ENCODE peak calls at places on chromosomes 12 and 14, in eight cellular contexts. One of them, this sample, is unnamed.

GRCh38 chr12:62784576-62784975 is 150.4 kb downstream of the PPM1H start:
- DNase-seq in neural progenitor cell: no peak
- DNase-seq in LoVo: no peak
- DNase-seq in AG09319: no peak
- DNase-seq in stimulated activated CD4-positive, alpha-beta T cell treated with anti-CD3 and anti-CD28 coated beads, Interleukin-2, amount 100 ng/mL, for 24 hours: no peak
- DNase-seq in MCF 10A: no peak
- DNase-seq in T follicular helper cell: no peak
- DNase-seq in BJ: no peak
- DNase-seq in this sample: peak

GRCh38 chr12:99352269-99352668 is 295.3 kb upstream of the GARIN6 start:
- DNase-seq in stimulated activated CD4-positive, alpha-beta T cell treated with anti-CD3 and anti-CD28 coated beads, Interleukin-2, amount 100 ng/mL, for 24 hours: no peak
- DNase-seq in T follicular helper cell: no peak
- DNase-seq in AG09319: no peak
- DNase-seq in MCF 10A: no peak
- DNase-seq in neural progenitor cell: no peak
- DNase-seq in BJ: no peak
- DNase-seq in LoVo: no peak
- DNase-seq in this sample: no peak

GRCh38 chr12:51874013-51874412 is 13.9 kb upstream of the ANKRD33 start:
- DNase-seq in LoVo: no peak
- DNase-seq in neural progenitor cell: peak
- DNase-seq in stimulated activated CD4-positive, alpha-beta T cell treated with anti-CD3 and anti-CD28 coated beads, Interleukin-2, amount 100 ng/mL, for 24 hours: no peak
- DNase-seq in BJ: no peak
- DNase-seq in AG09319: no peak
- DNase-seq in MCF 10A: no peak
- DNase-seq in T follicular helper cell: no peak
- DNase-seq in this sample: no peak

GRCh38 chr12:56658921-56659320 is 13.1 kb upstream of the ATP5F1B start:
- DNase-seq in BJ: no peak
- DNase-seq in MCF 10A: no peak
- DNase-seq in AG09319: no peak
- DNase-seq in stimulated activated CD4-positive, alpha-beta T cell treated with anti-CD3 and anti-CD28 coated beads, Interleukin-2, amount 100 ng/mL, for 24 hours: no peak
- DNase-seq in T follicular helper cell: no peak
- DNase-seq in LoVo: no peak
- DNase-seq in neural progenitor cell: no peak
- DNase-seq in this sample: no peak

GRCh38 chr14:69932391-69932790 is 53.2 kb downstream of the SMOC1 start:
- DNase-seq in neural progenitor cell: peak
- DNase-seq in stimulated activated CD4-positive, alpha-beta T cell treated with anti-CD3 and anti-CD28 coated beads, Interleukin-2, amount 100 ng/mL, for 24 hours: no peak
- DNase-seq in BJ: no peak
- DNase-seq in LoVo: no peak
- DNase-seq in T follicular helper cell: no peak
- DNase-seq in AG09319: no peak
- DNase-seq in MCF 10A: no peak
- DNase-seq in this sample: no peak

GRCh38 chr12:110798461-110798860 is 48.3 kb upstream of the CCDC63 start:
- DNase-seq in neural progenitor cell: no peak
- DNase-seq in BJ: no peak
- DNase-seq in LoVo: no peak
- DNase-seq in stimulated activated CD4-positive, alpha-beta T cell treated with anti-CD3 and anti-CD28 coated beads, Interleukin-2, amount 100 ng/mL, for 24 hours: no peak
- DNase-seq in MCF 10A: no peak
- DNase-seq in T follicular helper cell: no peak
- DNase-seq in AG09319: no peak
- DNase-seq in this sample: no peak

GRCh38 chr14:72928872-72929271 is 2.6 kb downstream of the DCAF4 start:
- DNase-seq in MCF 10A: no peak
- DNase-seq in LoVo: no peak
- DNase-seq in stimulated activated CD4-positive, alpha-beta T cell treated with anti-CD3 and anti-CD28 coated beads, Interleukin-2, amount 100 ng/mL, for 24 hours: no peak
- DNase-seq in neural progenitor cell: no peak
- DNase-seq in BJ: no peak
- DNase-seq in AG09319: no peak
- DNase-seq in T follicular helper cell: no peak
- DNase-seq in this sample: no peak

GRCh38 chr12:48880647-48881046 is 15.0 kb upstream of the RND1 start:
- DNase-seq in neural progenitor cell: no peak
- DNase-seq in stimulated activated CD4-positive, alpha-beta T cell treated with anti-CD3 and anti-CD28 coated beads, Interleukin-2, amount 100 ng/mL, for 24 hours: no peak
- DNase-seq in BJ: no peak
- DNase-seq in LoVo: no peak
- DNase-seq in MCF 10A: no peak
- DNase-seq in T follicular helper cell: no peak
- DNase-seq in AG09319: no peak
- DNase-seq in this sample: no peak

GRCh38 chr12:117486840-117487659 is 125.6 kb upstream of the NOS1 start:
- DNase-seq in MCF 10A: peak
- DNase-seq in AG09319: no peak
- DNase-seq in BJ: peak
- DNase-seq in T follicular helper cell: no peak
- DNase-seq in neural progenitor cell: no peak
- DNase-seq in stimulated activated CD4-positive, alpha-beta T cell treated with anti-CD3 and anti-CD28 coated beads, Interleukin-2, amount 100 ng/mL, for 24 hours: no peak
- DNase-seq in LoVo: peak
- DNase-seq in this sample: peak

GRCh38 chr12:117857632-117858274 is 111.0 kb downstream of the KSR2 start:
- DNase-seq in stimulated activated CD4-positive, alpha-beta T cell treated with anti-CD3 and anti-CD28 coated beads, Interleukin-2, amount 100 ng/mL, for 24 hours: peak
- DNase-seq in BJ: no peak
- DNase-seq in LoVo: peak
- DNase-seq in MCF 10A: peak
- DNase-seq in neural progenitor cell: peak
- DNase-seq in T follicular helper cell: peak
- DNase-seq in AG09319: no peak
- DNase-seq in this sample: peak

This sample was measured in PC-3.